ENCODE peak calls at places on chromosomes 12 and 14, in ten cellular contexts. C is RWPE2; S is activated CD8-positive, alpha-beta memory T cell treated with anti-CD3 and anti-CD28 coated beads for 1 hour; K is left ventricle myocardium inferior; I is smooth muscle cell of the brain vasculature; G is NCI-H2029 treated with DMSO at 0.1 percent for 48 hours; T is midbrain; N is stimulated activated CD4-positive, alpha-beta T cell treated with anti-CD3 and anti-CD28 coated beads, Interleukin-2, amount 100 ng/mL, for 24 hours; E is pons; U is ureter. A is an unnamed sample.

GRCh38 chr12:91180577-91180976 is 2.0 kb downstream of the DCN start:
- DNase-seq in C (no peak), S (no peak), K (no peak), I (no peak), G (no peak), T (no peak), N (no peak), E (peak), U (no peak), A (no peak)

GRCh38 chr12:93154096-93154728 is 223.5 kb upstream of the NUDT4 start:
- DNase-seq in C (no peak), S (no peak), K (no peak), I (no peak), G (no peak), T (no peak), N (no peak), E (no peak), U (no peak), A (no peak)

GRCh38 chr14:32430326-32430725 is 101.2 kb downstream of the AKAP6 start:
- DNase-seq in C (no peak), S (no peak), K (no peak), I (peak), G (no peak), T (peak), N (no peak), E (peak), U (no peak), A (peak)

GRCh38 chr12:124407074-124407473 is 112.2 kb downstream of the RFLNA start:
- DNase-seq in C (no peak), S (no peak), K (no peak), I (no peak), G (no peak), T (no peak), N (no peak), E (peak), U (no peak), A (no peak)

GRCh38 chr12:51848843-51849735 is 571 bp upstream of the FIGNL2 start:
- DNase-seq in C (no peak), S (no peak), K (no peak), I (no peak), G (no peak), T (no peak), N (no peak), E (no peak), U (no peak), A (no peak)

GRCh38 chr14:49545071-49545470 is 41.1 kb downstream of the RPS29 start:
- DNase-seq in C (no peak), S (no peak), K (no peak), I (no peak), G (no peak), T (no peak), N (no peak), E (no peak), U (no peak), A (no peak)

GRCh38 chr14:55432628-55433027 is 7.8 kb downstream of the TBPL2 start:
- DNase-seq in C (no peak), S (no peak), K (no peak), I (no peak), G (no peak), T (no peak), N (no peak), E (no peak), U (no peak), A (no peak)

GRCh38 chr14:105091335-105092123 is 26.3 kb upstream of the GPR132 start:
- DNase-seq in C (peak), S (no peak), K (peak), I (no peak), G (no peak), T (no peak), N (no peak), E (no peak), U (peak), A (no peak)

GRCh38 chr14:50014809-50015208 is 101.6 kb downstream of the VCPKMT start:
- DNase-seq in C (no peak), S (no peak), K (no peak), I (no peak), G (no peak), T (no peak), N (no peak), E (no peak), U (no peak), A (no peak)

GRCh38 chr12:6345319-6346071 is 3.6 kb upstream of the TNFRSF1A start:
- DNase-seq in C (no peak), S (no peak), K (no peak), I (peak), G (no peak), T (no peak), N (peak), E (no peak), U (no peak), A (peak)